ENCODE peak calls at places on chromosomes 5 and 9, in six cellular contexts. K, Z, X, U, L and A are unnamed samples.

GRCh38 chr5:23164971-23165370 is 311.8 kb upstream of the CDH12 start:
- DNase-seq in L (no peak), K (no peak), X (no peak), U (no peak), Z (no peak), A (no peak)

GRCh38 chr5:73836607-73837006 is 210.6 kb downstream of the ARHGEF28 start:
- DNase-seq in Z (no peak), K (no peak), L (no peak), X (no peak), U (no peak), A (no peak)

GRCh38 chr9:87280421-87280820 is 217.2 kb upstream of the DAPK1 start:
- DNase-seq in K (no peak), Z (peak; percentile 98), X (peak; percentile 80), L (peak; percentile 48), U (no peak), A (no peak)

GRCh38 chr5:30030110-30030509 is 1163.4 kb upstream of the CDH6 start:
- DNase-seq in X (no peak), K (no peak), Z (no peak), U (no peak), L (no peak), A (no peak)

GRCh38 chr9:7097040-7097715 is 339.4 kb downstream of the KDM4C start:
- DNase-seq in L (no peak), Z (no peak), X (no peak), K (no peak), U (no peak), A (no peak)

GRCh38 chr9:125524522-125524921 is 182.5 kb downstream of the MAPKAP1 start:
- DNase-seq in L (no peak), X (no peak), U (no peak), Z (no peak), K (no peak), A (no peak)

GRCh38 chr9:92966518-92966800 is 19.1 kb downstream of the FGD3 start:
- DNase-seq in K (no peak), U (no peak), L (no peak), Z (no peak), X (no peak), A (no peak)

GRCh38 chr9:36074055-36074454 is 37.3 kb downstream of the RECK start:
- DNase-seq in X (no peak), L (no peak), K (no peak), U (no peak), Z (no peak), A (no peak)

GRCh38 chr9:21902112-21902511 is 92.1 kb downstream of the CDKN2A start:
- DNase-seq in U (no peak), X (no peak), L (no peak), K (no peak), Z (no peak), A (no peak)

GRCh38 chr5:139037732-139038131 is 160.4 kb downstream of the SIL1 start:
- DNase-seq in L (no peak), Z (no peak), K (no peak), U (no peak), X (no peak), A (no peak)

GRCh38 chr5:156380846-156381245 is 53.9 kb downstream of the SGCD start:
- DNase-seq in K (no peak), U (no peak), Z (no peak), L (peak; percentile 61), X (no peak), A (no peak)

GRCh38 chr5:39159986-39160490 is 59.3 kb downstream of the FYB1 start:
- DNase-seq in K (no peak), U (no peak), X (no peak), L (no peak), Z (no peak), A (no peak)

GRCh38 chr5:89769975-89770374 is 639.6 kb downstream of the CETN3 start:
- DNase-seq in Z (no peak), L (no peak), X (no peak), K (no peak), U (no peak), A (no peak)

GRCh38 chr9:133741716-133742115 is 3.6 kb upstream of the SARDH start:
- DNase-seq in U (no peak), Z (no peak), X (no peak), K (no peak), L (no peak), A (peak; percentile 57)

GRCh38 chr5:17735771-17736170 is 101.5 kb downstream of the TAF11L14 start:
- DNase-seq in Z (no peak), L (no peak), X (no peak), K (no peak), U (no peak), A (no peak)

GRCh38 chr5:119275146-119275872 is 80.5 kb upstream of the TNFAIP8 start:
- DNase-seq in Z (no peak), U (no peak), X (no peak), L (peak; percentile 16), K (no peak), A (no peak)

GRCh38 chr5:67190856-67191255 is 5.7 kb downstream of the CD180 start:
- DNase-seq in X (no peak), Z (no peak), K (no peak), U (no peak), L (no peak), A (no peak)

GRCh38 chr9:107190031-107190935 is 92.8 kb upstream of the RAD23B start:
- DNase-seq in U (no peak), L (peak; percentile 43), K (no peak), Z (no peak), X (peak; percentile 28), A (no peak)

GRCh38 chr5:138905541-138905940 is 30.4 kb upstream of the LRRTM2 start:
- DNase-seq in L (peak; percentile 45), X (no peak), U (no peak), K (no peak), Z (peak; percentile 44), A (no peak)

GRCh38 chr9:115524467-115525059 is 406.6 kb upstream of the TNC start:
- DNase-seq in U (no peak), X (peak; percentile 65), K (peak; percentile 43), L (peak; percentile 71), Z (peak; percentile 37), A (no peak)

GRCh38 chr9:108473209-108474112 is 382.3 kb downstream of the ACTL7B start:
- DNase-seq in X (peak; percentile 79), Z (peak; percentile 37), U (no peak), K (no peak), L (peak; percentile 39), A (no peak)

GRCh38 chr9:111994831-111995458 is 98.3 kb downstream of the UGCG start:
- DNase-seq in K (no peak), L (no peak), U (no peak), Z (no peak), X (peak; percentile 25), A (no peak)